ENCODE peak calls at places on chromosomes 13 and 19, in four cellular contexts. C, W, U and Y are unnamed samples.

GRCh38 chr13:112887151-112887550 is 81.9 kb upstream of the MCF2L start:
- DNase-seq in C (no peak), W (no peak), U (no peak), Y (no peak)

GRCh38 chr13:68490594-68490993 is 1260.5 kb upstream of the PCDH9 start:
- DNase-seq in C (no peak), W (no peak), U (no peak), Y (no peak)

GRCh38 chr13:52085416-52085815 is 43.5 kb downstream of the NEK5 start:
- DNase-seq in C (no peak), W (no peak), U (peak), Y (peak)

GRCh38 chr13:110006304-110006703 is 219.9 kb upstream of the IRS2 start:
- DNase-seq in C (no peak), W (no peak), U (peak), Y (no peak)

GRCh38 chr19:20558011-20558410 is 7.6 kb downstream of the ZNF737 start:
- DNase-seq in C (peak), W (no peak), U (no peak), Y (no peak)

GRCh38 chr13:54859827-54860226 is 1831.2 kb downstream of the OLFM4 start:
- DNase-seq in C (no peak), W (no peak), U (no peak), Y (no peak)

GRCh38 chr13:38826182-38826813 is 139.4 kb downstream of the FREM2 start:
- DNase-seq in C (no peak), W (no peak), U (no peak), Y (no peak)

GRCh38 chr13:52925775-52926285 is 77.4 kb upstream of the PCDH8 start:
- DNase-seq in C (no peak), W (no peak), U (no peak), Y (no peak)

GRCh38 chr19:44515907-44516306 is 13.6 kb downstream of the CEACAM20 start:
- DNase-seq in C (no peak), W (no peak), U (no peak), Y (no peak)

GRCh38 chr13:67018775-67019174 is 211.4 kb downstream of the PCDH9 start:
- DNase-seq in C (no peak), W (no peak), U (no peak), Y (no peak)

GRCh38 chr19:22606212-22606553 is 27.9 kb upstream of the ZNF492 start:
- DNase-seq in C (no peak), W (no peak), U (no peak), Y (peak)

GRCh38 chr19:8396563-8397203 is 6.5 kb downstream of the RAB11B start:
- DNase-seq in C (peak), W (no peak), U (peak), Y (peak)

GRCh38 chr13:39554371-39554770 is 48.6 kb downstream of the LHFPL6 start:
- DNase-seq in C (no peak), W (no peak), U (no peak), Y (peak)

GRCh38 chr13:110421696-110422395 is 114.8 kb downstream of the COL4A2 start:
- DNase-seq in C (no peak), W (no peak), U (peak), Y (peak)

GRCh38 chr19:51026554-51026831 is at the start of gene KLK11:
- DNase-seq in C (no peak), W (no peak), U (no peak), Y (peak)

GRCh38 chr19:38059897-38060296 is 152.9 kb downstream of the SIPA1L3 start:
- DNase-seq in C (no peak), W (no peak), U (peak), Y (no peak)

GRCh38 chr13:101111894-101112293 is 304.4 kb downstream of the NALCN start:
- DNase-seq in C (no peak), W (no peak), U (no peak), Y (no peak)

GRCh38 chr13:34594507-34594906 is 347.6 kb upstream of the NBEA start:
- DNase-seq in C (no peak), W (no peak), U (no peak), Y (no peak)

GRCh38 chr13:51549050-51549449 is 35.2 kb upstream of the WDFY2 start:
- DNase-seq in C (no peak), W (no peak), U (peak), Y (no peak)

GRCh38 chr13:99926014-99926731 is 45.4 kb downstream of the ZIC5 start:
- DNase-seq in C (no peak), W (no peak), U (peak), Y (peak)

GRCh38 chr13:106143392-106143791 is 392.1 kb downstream of the EFNB2 start:
- DNase-seq in C (no peak), W (no peak), U (peak), Y (no peak)

DNA sequence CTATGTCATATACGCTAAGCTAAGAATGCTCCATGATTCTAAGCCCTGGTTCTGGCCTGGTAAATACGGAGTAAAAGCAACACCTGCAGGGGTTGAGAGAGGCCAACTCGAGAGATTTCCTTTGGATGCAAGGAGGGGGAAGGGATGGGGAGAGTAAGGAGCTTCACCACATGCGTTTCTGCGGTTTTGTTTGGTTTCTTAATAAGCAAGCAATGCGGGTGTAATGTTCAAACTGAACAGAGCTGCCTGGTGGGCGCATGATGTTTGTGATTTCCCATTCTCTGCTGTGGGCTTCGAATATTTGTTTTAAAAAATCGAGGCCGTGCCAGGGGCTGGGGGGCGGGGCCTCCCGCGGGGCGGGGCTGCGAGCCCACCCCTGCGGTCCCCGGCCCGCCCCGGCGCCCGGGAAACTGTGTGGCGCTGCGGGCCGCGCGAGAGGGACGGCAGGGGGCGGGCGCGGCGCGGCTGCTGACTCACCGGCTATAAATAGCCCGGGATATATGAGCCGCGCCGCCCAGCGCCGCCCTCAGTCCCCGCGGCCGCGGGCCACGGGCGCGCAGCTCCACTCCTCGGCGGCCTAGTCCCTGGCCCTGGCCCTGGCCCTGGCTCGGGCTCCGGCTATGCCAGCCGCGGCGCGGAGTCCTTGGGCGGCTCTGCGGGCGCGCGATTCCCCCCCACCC is 5.1 kb downstream of the BBC3 start:
- DNase-seq in C (peak), W (peak), U (peak), Y (peak)
- TF ChIP-seq CTCF in C (peak), W (peak), U (peak), Y (no peak)

GRCh38 chr19:13505761-13506549 is at the start of gene CACNA1A:
- DNase-seq in C (no peak), W (no peak), U (no peak), Y (peak)

GRCh38 chr19:13505164-13505695 is 1.0 kb downstream of the CACNA1A start:
- DNase-seq in C (no peak), W (no peak), U (no peak), Y (peak)

GRCh38 chr19:13506550-13506878 is 235 bp upstream of the CACNA1A start:
- DNase-seq in C (no peak), W (no peak), U (no peak), Y (no peak)

GRCh38 chr19:13503570-13504235 is 2.6 kb downstream of the CACNA1A start:
- DNase-seq in C (no peak), W (no peak), U (no peak), Y (no peak)

GRCh38 chr19:13507053-13507611 is 853 bp upstream of the CACNA1A start:
- DNase-seq in C (no peak), W (no peak), U (no peak), Y (peak)
- TF ChIP-seq CTCF in C (no peak), W (no peak), U (no peak), Y (no peak)

DNA sequence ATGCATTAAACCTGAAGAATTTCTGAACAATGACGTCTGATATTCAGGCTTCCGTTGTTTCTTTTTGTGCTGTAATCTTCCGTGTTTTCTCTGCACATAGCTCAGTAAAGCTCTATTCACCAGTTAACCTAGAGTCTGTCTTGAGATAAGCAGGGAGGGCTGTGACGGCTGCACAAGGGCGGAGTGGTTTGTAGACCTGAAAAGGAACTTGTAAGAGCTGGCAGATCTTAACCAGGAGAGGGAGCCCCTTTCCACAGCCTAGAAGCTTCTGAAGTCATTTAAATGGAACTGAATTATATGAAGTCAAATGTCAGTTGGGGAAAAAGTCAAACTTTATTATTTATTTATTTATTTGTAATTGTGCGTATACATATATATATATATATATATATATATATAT is 27.5 kb downstream of the DPRX start:
- DNase-seq in C (peak), W (no peak), U (peak), Y (no peak)
- TF ChIP-seq CTCF in C (peak), W (no peak), U (peak), Y (no peak)

DNA sequence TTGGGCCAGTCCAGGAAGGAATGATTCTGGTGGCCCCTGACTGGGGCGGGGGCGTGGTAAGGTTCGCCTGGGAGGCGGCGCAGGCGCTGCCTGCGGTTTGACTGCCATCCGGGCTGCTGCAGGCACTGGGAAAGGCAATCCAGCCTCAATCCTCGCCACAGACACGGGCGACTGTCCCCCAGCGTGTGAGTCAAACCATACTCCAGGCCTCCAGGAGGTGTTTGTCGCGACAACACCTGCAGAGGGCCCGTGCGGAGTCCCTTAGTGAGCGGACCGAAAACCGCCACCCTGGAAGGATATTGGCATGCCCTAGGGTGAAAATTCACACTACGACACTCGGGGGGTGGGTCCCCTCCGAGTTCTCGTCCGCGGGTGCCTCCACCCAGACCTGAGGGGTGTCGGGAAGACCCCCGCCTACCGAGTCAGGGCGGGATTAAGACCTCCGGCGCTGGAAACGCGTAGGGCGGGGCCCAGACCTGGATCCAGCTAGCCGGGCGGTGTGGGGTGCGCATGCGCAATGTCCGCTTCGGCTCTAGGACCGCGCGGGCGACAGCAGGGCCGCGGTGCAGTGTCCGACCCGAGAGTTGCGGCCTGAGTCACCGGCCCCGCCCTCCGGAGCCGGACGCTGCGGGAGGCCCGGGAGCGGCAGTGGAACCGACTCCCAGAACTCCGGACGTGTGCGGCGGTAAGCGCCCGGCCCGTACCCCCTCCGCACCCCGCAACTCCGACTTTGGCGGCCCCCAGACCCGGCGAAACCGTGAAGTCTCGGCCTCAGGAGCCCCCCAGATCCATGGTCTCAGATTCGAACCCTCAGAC is at the start of gene CAPNS1:
- DNase-seq in C (peak), W (peak), U (peak), Y (peak)
- TF ChIP-seq CTCF in C (peak), W (peak), U (no peak), Y (no peak)

DNA sequence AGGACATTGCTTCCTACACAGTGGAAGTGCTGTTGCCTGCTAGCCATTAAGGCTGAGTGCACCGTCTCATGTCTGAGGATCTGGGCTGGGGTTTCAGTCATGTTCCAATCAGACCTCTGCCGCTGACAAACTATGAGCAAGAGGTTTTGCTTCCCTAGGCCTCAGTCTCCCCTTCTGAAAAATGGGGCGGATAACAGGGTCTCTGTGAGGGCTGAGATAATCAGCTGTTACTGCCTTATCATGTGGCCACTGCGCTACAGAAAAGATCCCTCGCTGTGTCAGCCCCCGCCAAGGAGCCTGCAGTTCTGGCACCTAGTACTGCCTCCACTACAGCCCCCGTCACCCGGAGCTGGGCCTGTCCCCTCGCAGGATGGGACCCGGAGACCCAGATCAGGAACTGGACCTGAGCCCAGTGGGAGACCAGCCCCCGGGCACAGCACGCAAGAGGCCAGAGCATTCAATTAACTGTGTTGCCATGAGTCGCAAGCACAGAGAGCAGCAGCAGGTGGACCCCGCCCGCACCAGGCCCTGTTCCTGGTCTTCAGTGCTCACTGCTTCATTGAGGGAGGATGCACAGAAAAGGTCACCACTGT is 3.0 kb upstream of the PNKP start:
- DNase-seq in C (no peak), W (no peak), U (no peak), Y (no peak)
- TF ChIP-seq CTCF in C (no peak), W (no peak), U (no peak), Y (no peak)

GRCh38 chr19:17296278-17296677 is 6.9 kb downstream of the ABHD8 start:
- DNase-seq in C (no peak), W (no peak), U (peak), Y (peak)
- TF ChIP-seq CTCF in C (no peak), W (no peak), U (peak), Y (peak)

GRCh38 chr13:31540316-31540715 is 199.0 kb upstream of the RXFP2 start:
- DNase-seq in C (no peak), W (no peak), U (no peak), Y (no peak)

GRCh38 chr13:31543190-31543589 is 196.1 kb upstream of the RXFP2 start:
- DNase-seq in C (no peak), W (no peak), U (no peak), Y (no peak)

GRCh38 chr13:31538067-31539042 is 201.0 kb upstream of the RXFP2 start:
- DNase-seq in C (no peak), W (no peak), U (peak), Y (no peak)
- TF ChIP-seq CTCF in C (peak), W (peak), U (peak), Y (peak)

GRCh38 chr19:10251792-10252694 is at the start of gene MRPL4:
- DNase-seq in C (peak), W (peak), U (peak), Y (peak)
- TF ChIP-seq CTCF in C (no peak), W (no peak), U (no peak), Y (no peak)

GRCh38 chr13:70985371-70985770 is 877.1 kb upstream of the KLHL1 start:
- DNase-seq in C (no peak), W (no peak), U (no peak), Y (no peak)

GRCh38 chr13:70987043-70987442 is 878.8 kb upstream of the KLHL1 start:
- DNase-seq in C (no peak), W (no peak), U (no peak), Y (no peak)
- TF ChIP-seq CTCF in C (no peak), W (no peak), U (no peak), Y (no peak)

DNA sequence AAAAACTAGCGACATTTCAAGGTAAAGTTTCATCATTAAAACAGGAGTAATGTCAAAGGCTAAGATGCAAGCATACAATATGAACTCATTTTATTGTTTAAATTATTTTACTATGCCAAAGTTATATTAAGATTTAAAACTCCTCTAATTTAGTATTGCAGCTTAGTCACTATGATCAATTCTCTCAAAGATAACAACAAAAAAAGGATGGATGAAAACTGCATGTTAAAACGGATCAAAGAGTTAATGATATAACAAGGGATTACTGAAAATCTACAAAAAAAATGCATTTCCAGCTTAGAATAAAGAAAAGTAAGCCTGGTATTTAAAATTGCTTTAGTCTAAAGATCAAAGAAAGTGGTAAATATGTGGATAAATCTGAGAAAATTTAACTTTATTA is 587.8 kb upstream of the PCDH20 start:
- DNase-seq in C (no peak), W (no peak), U (no peak), Y (no peak)
- TF ChIP-seq CTCF in C (no peak), W (no peak), U (no peak), Y (no peak)